ENCODE peak calls at places on chromosomes 13 and 19, in six cellular contexts. A, H, S, F, D and I are unnamed samples.

GRCh38 chr13:97272526-97272925 is 50.4 kb downstream of the MBNL2 start:
- DNase-seq in A (no peak), H (no peak), S (no peak), F (no peak), D (no peak), I (no peak)

GRCh38 chr19:15249912-15250634 is 17.8 kb upstream of the EPHX3 start:
- DNase-seq in A (no peak), H (peak; percentile 78), S (peak; percentile 72), F (peak; percentile 85), D (no peak), I (no peak)

GRCh38 chr13:51579676-51580075 is 4.6 kb upstream of the WDFY2 start:
- DNase-seq in A (no peak), H (no peak), S (peak; percentile 67), F (no peak), D (no peak), I (no peak)

GRCh38 chr13:113922412-113923118 is 51.3 kb downstream of the C13orf46 start:
- DNase-seq in A (no peak), H (peak; percentile 10), S (no peak), F (no peak), D (no peak), I (no peak)

GRCh38 chr19:39514840-39515550 is at the start of gene SELENOV:
- DNase-seq in A (no peak), H (no peak), S (no peak), F (no peak), D (no peak), I (no peak)

GRCh38 chr19:23547816-23548430 is 139.1 kb downstream of the ZNF675 start:
- DNase-seq in A (no peak), H (no peak), S (no peak), F (no peak), D (no peak), I (no peak)

GRCh38 chr13:80338781-80339577 is 1.9 kb downstream of the SPRY2 start:
- DNase-seq in A (peak; percentile 75), H (peak; percentile 66), S (peak; percentile 66), F (peak; percentile 67), D (no peak), I (no peak)

GRCh38 chr13:23741879-23742510 is 147.2 kb downstream of the MIPEP start:
- DNase-seq in A (no peak), H (no peak), S (no peak), F (no peak), D (no peak), I (no peak)

GRCh38 chr13:44605275-44605674 is 29.1 kb upstream of the TSC22D1 start:
- DNase-seq in A (no peak), H (no peak), S (no peak), F (no peak), D (no peak), I (no peak)

GRCh38 chr19:35204799-35205732 is 23.5 kb downstream of the FAM187B start:
- DNase-seq in A (no peak), H (no peak), S (no peak), F (no peak), D (no peak), I (no peak)

GRCh38 chr19:46384396-46384795 is 29.0 kb downstream of the CCDC8 start:
- DNase-seq in A (no peak), H (no peak), S (no peak), F (no peak), D (no peak), I (no peak)

GRCh38 chr13:44809152-44809551 is 180.1 kb downstream of the NUFIP1 start:
- DNase-seq in A (no peak), H (no peak), S (no peak), F (no peak), D (no peak), I (no peak)

GRCh38 chr13:93386191-93386590 is 159.6 kb downstream of the GPC6 start:
- DNase-seq in A (no peak), H (no peak), S (no peak), F (no peak), D (no peak), I (no peak)